ENCODE peak calls at places on chromosome 15, in six cellular contexts. N is neural progenitor cell, J is fibroblast of lung, Z is H9, S is IMR-90, K is HCT116. A is an unnamed sample.

GRCh38 chr15:39918688-39919385 is 1.2 kb downstream of the GPR176 start:
- DNase-seq in N (no peak), J (peak; percentile 93), Z (no peak), S (peak; percentile 93), K (no peak), A (peak; percentile 74)

GRCh38 chr15:75454471-75455418 is 3.3 kb upstream of the SIN3A start:
- DNase-seq in N (peak; percentile 85), J (peak; percentile 60), Z (peak; percentile 65), S (no peak), K (peak; percentile 26), A (peak; percentile 66)

GRCh38 chr15:70670680-70671079 is 92.7 kb downstream of the UACA start:
- DNase-seq in N (no peak), J (no peak), Z (no peak), S (no peak), K (no peak), A (no peak)

GRCh38 chr15:97235285-97235985 is 725.1 kb upstream of the ARRDC4 start:
- DNase-seq in N (peak; percentile 78), J (peak; percentile 30), Z (peak; percentile 52), S (peak; percentile 39), K (peak; percentile 15), A (peak; percentile 35)

GRCh38 chr15:79296583-79296982 is 14.1 kb downstream of the ANKRD34C start:
- DNase-seq in N (no peak), J (no peak), Z (no peak), S (no peak), K (peak; percentile 13), A (no peak)

GRCh38 chr15:62495670-62496328 is 330.7 kb upstream of the C2CD4B start:
- DNase-seq in N (no peak), J (peak; percentile 95), Z (no peak), S (peak; percentile 94), K (no peak), A (peak; percentile 21)

GRCh38 chr15:86608461-86608860 is 528.8 kb downstream of the AGBL1 start:
- DNase-seq in N (peak; percentile 24), J (peak; percentile 64), Z (no peak), S (no peak), K (no peak), A (peak; percentile 51)

GRCh38 chr15:100170280-100170654 is 171.5 kb downstream of the ADAMTS17 start:
- DNase-seq in N (no peak), J (no peak), Z (no peak), S (no peak), K (no peak), A (no peak)

GRCh38 chr15:39110336-39110735 is 470.5 kb upstream of the THBS1 start:
- DNase-seq in N (no peak), J (peak; percentile 94), Z (no peak), S (peak; percentile 66), K (no peak), A (peak; percentile 44)

GRCh38 chr15:29037997-29038700 is 152.4 kb downstream of the APBA2 start:
- DNase-seq in N (no peak), J (peak; percentile 18), Z (no peak), S (no peak), K (no peak), A (no peak)

GRCh38 chr15:73584699-73585420 is 48.3 kb downstream of the NPTN start:
- DNase-seq in N (no peak), J (peak; percentile 15), Z (no peak), S (no peak), K (no peak), A (no peak)

GRCh38 chr15:31292391-31293020 is 34.1 kb upstream of the KLF13 start:
- DNase-seq in N (no peak), J (no peak), Z (no peak), S (no peak), K (no peak), A (peak; percentile 28)

GRCh38 chr15:29569533-29570092 is 252.7 kb downstream of the TJP1 start:
- DNase-seq in N (peak; percentile 69), J (no peak), Z (peak; percentile 53), S (no peak), K (no peak), A (no peak)

GRCh38 chr15:32853667-32854066 is 135.9 kb downstream of the GREM1 start:
- DNase-seq in N (peak; percentile 62), J (no peak), Z (peak; percentile 39), S (no peak), K (no peak), A (no peak)

GRCh38 chr15:35305906-35306305 is 220.8 kb upstream of the NANOGP8 start:
- DNase-seq in N (no peak), J (peak; percentile 96), Z (no peak), S (peak; percentile 92), K (peak; percentile 23), A (peak; percentile 55)

GRCh38 chr15:74245342-74245931 is 9.3 kb downstream of the CCDC33 start:
- DNase-seq in N (peak; percentile 81), J (no peak), Z (peak; percentile 67), S (no peak), K (no peak), A (no peak)

GRCh38 chr15:76514292-76514691 is 177.7 kb downstream of the ISL2 start:
- DNase-seq in N (peak; percentile 52), J (no peak), Z (no peak), S (no peak), K (no peak), A (no peak)

GRCh38 chr15:101115887-101116680 is 135.8 kb downstream of the CHSY1 start:
- DNase-seq in N (no peak), J (peak; percentile 72), Z (peak; percentile 28), S (peak; percentile 77), K (no peak), A (no peak)

DNA sequence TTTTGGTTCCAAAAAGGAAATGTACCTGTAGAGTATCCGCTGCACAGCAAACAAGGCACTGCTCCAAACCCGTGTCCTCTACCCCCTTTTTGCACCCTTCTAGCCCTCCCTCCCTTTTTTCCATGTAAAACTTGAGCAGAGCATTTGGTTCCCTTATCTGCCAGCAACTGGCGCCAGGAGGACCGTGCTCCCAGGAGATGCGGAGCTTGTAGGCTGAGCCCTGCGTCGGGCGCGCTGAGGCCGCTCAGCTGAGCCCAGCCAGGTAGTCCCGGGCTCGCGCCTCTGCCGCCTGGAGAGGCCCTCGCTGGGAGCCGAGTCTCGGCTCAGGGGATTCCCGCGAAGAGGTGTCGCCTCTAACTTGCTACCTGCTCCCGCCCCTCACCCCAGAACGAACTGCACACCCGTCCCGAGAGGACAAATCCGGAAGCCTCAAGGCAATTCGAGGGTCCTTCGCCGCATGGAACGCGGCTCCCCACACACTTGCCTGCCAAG is 575 bp downstream of the TRPM7 start:
- DNase-seq in N (peak; percentile 83), J (peak; percentile 60), Z (peak; percentile 65), S (peak; percentile 47), K (no peak), A (peak; percentile 72)
- H4K20me1 ChIP-seq in N (peaks cover 41% of the 10 kb centered on the region), J (no peaks in the 10 kb centered on the region), Z (no peaks in the 10 kb centered on the region), S (peaks cover 25% of the 10 kb centered on the region), K (peaks cover 5% of the 10 kb centered on the region), A (no peaks in the 10 kb centered on the region)

GRCh38 chr15:60972866-60973265 is 256.2 kb downstream of the RORA start:
- DNase-seq in N (no peak), J (peak; percentile 82), Z (no peak), S (peak; percentile 93), K (no peak), A (peak; percentile 16)

GRCh38 chr15:60970246-60971170 is 258.6 kb downstream of the RORA start:
- DNase-seq in N (no peak), J (peak; percentile 56), Z (no peak), S (peak; percentile 76), K (no peak), A (no peak)

GRCh38 chr15:60972301-60972700 is 256.8 kb downstream of the RORA start:
- DNase-seq in N (no peak), J (peak; percentile 96), Z (no peak), S (peak; percentile 99), K (no peak), A (peak; percentile 46)

GRCh38 chr15:60969658-60970057 is 259.4 kb downstream of the RORA start:
- DNase-seq in N (no peak), J (no peak), Z (no peak), S (no peak), K (no peak), A (no peak)

GRCh38 chr15:60971719-60972118 is 257.4 kb downstream of the RORA start:
- DNase-seq in N (no peak), J (no peak), Z (no peak), S (no peak), K (no peak), A (no peak)
- H3K4me1 ChIP-seq in N (peaks cover 13% of the 10 kb centered on the region), J (peaks cover 41% of the 10 kb centered on the region), Z (peaks cover 3% of the 10 kb centered on the region), S (peaks cover 40% of the 10 kb centered on the region), K (peaks cover 22% of the 10 kb centered on the region), A (peaks cover 18% of the 10 kb centered on the region)

GRCh38 chr15:98800437-98801233 is 152.3 kb downstream of the IGF1R start:
- DNase-seq in N (peak; percentile 76), J (peak; percentile 83), Z (peak; percentile 83), S (peak; percentile 86), K (peak; percentile 59), A (peak; percentile 70)

GRCh38 chr15:98801234-98801561 is 152.9 kb downstream of the IGF1R start:
- DNase-seq in N (peak; percentile 88), J (no peak), Z (peak; percentile 59), S (no peak), K (no peak), A (no peak)

GRCh38 chr15:98799461-98799971 is 151.2 kb downstream of the IGF1R start:
- DNase-seq in N (peak; percentile 65), J (no peak), Z (no peak), S (peak; percentile 8), K (no peak), A (peak; percentile 22)

GRCh38 chr15:98798375-98798893 is 150.1 kb downstream of the IGF1R start:
- DNase-seq in N (no peak), J (no peak), Z (no peak), S (no peak), K (no peak), A (no peak)

GRCh38 chr15:98799991-98800390 is 151.7 kb downstream of the IGF1R start:
- DNase-seq in N (no peak), J (peak; percentile 36), Z (no peak), S (no peak), K (no peak), A (no peak)
- H4K20me1 ChIP-seq in N (peaks cover 100% of the 10 kb centered on the region), J (no peaks in the 10 kb centered on the region), Z (no peaks in the 10 kb centered on the region), S (peaks cover 93% of the 10 kb centered on the region), K (no peaks in the 10 kb centered on the region), A (no peaks in the 10 kb centered on the region)

GRCh38 chr15:26771917-26772587 is 814 bp downstream of the GABRB3 start:
- DNase-seq in N (no peak), J (peak; percentile 13), Z (no peak), S (no peak), K (no peak), A (no peak)
- H3K4me1 ChIP-seq in N (peaks cover 38% of the 10 kb centered on the region), J (no peaks in the 10 kb centered on the region), Z (peaks cover 16% of the 10 kb centered on the region), S (no peaks in the 10 kb centered on the region), K (no peaks in the 10 kb centered on the region), A (no peaks in the 10 kb centered on the region)

A was measured in mammary epithelial cell.